ENCODE peak calls at places on chromosome X, in six cellular contexts. One of them, this sample, is unnamed.
A peak's percentile ranks its signal among the peaks of the same experiment; 100 is the strongest.

GRCh38 chrX:150700107-150700506 is 6.9 kb downstream of the MTMR1 start:
- DNase-seq in lung: no peak
- DNase-seq in dorsolateral prefrontal cortex: no peak
- DNase-seq in fibroblast of pulmonary artery: no peak
- DNase-seq in HS-5: no peak
- DNase-seq in substantia nigra: no peak
- DNase-seq in this sample: no peak

GRCh38 chrX:110803506-110803905 is 7.9 kb upstream of the CHRDL1 start:
- DNase-seq in lung: no peak
- DNase-seq in dorsolateral prefrontal cortex: no peak
- DNase-seq in fibroblast of pulmonary artery: no peak
- DNase-seq in HS-5: no peak
- DNase-seq in substantia nigra: no peak
- DNase-seq in this sample: no peak

GRCh38 chrX:111880735-111881134 is 4.8 kb downstream of the TRPC5OS start:
- DNase-seq in lung: no peak
- DNase-seq in dorsolateral prefrontal cortex: no peak
- DNase-seq in fibroblast of pulmonary artery: no peak
- DNase-seq in HS-5: no peak
- DNase-seq in substantia nigra: no peak
- DNase-seq in this sample: no peak

GRCh38 chrX:40008841-40009461 is 88.8 kb downstream of the BCOR start:
- DNase-seq in lung: no peak
- DNase-seq in dorsolateral prefrontal cortex: no peak
- DNase-seq in fibroblast of pulmonary artery: peak; percentile 9
- DNase-seq in HS-5: no peak
- DNase-seq in substantia nigra: no peak
- DNase-seq in this sample: no peak

GRCh38 chrX:87805829-87806490 is 288.4 kb downstream of the KLHL4 start:
- DNase-seq in lung: no peak
- DNase-seq in dorsolateral prefrontal cortex: no peak
- DNase-seq in fibroblast of pulmonary artery: peak; percentile 47
- DNase-seq in HS-5: no peak
- DNase-seq in substantia nigra: no peak
- DNase-seq in this sample: no peak

GRCh38 chrX:40933132-40934078 is 151.8 kb upstream of the USP9X start:
- DNase-seq in lung: no peak
- DNase-seq in dorsolateral prefrontal cortex: no peak
- DNase-seq in fibroblast of pulmonary artery: peak; percentile 61
- DNase-seq in HS-5: no peak
- DNase-seq in substantia nigra: no peak
- DNase-seq in this sample: no peak

GRCh38 chrX:43870758-43871419 is 11.4 kb downstream of the MAOB start:
- DNase-seq in lung: no peak
- DNase-seq in dorsolateral prefrontal cortex: no peak
- DNase-seq in fibroblast of pulmonary artery: no peak
- DNase-seq in HS-5: no peak
- DNase-seq in substantia nigra: no peak
- DNase-seq in this sample: no peak

GRCh38 chrX:115413246-115413878 is 123.8 kb downstream of the LUZP4 start:
- DNase-seq in lung: no peak
- DNase-seq in dorsolateral prefrontal cortex: no peak
- DNase-seq in fibroblast of pulmonary artery: peak; percentile 17
- DNase-seq in HS-5: peak; percentile 11
- DNase-seq in substantia nigra: no peak
- DNase-seq in this sample: no peak

GRCh38 chrX:150088042-150088441 is 149.8 kb upstream of the EOLA2 start:
- DNase-seq in lung: no peak
- DNase-seq in dorsolateral prefrontal cortex: no peak
- DNase-seq in fibroblast of pulmonary artery: no peak
- DNase-seq in HS-5: no peak
- DNase-seq in substantia nigra: no peak
- DNase-seq in this sample: no peak

GRCh38 chrX:77422886-77423648 is 24.1 kb upstream of the FGF16 start:
- DNase-seq in lung: no peak
- DNase-seq in dorsolateral prefrontal cortex: no peak
- DNase-seq in fibroblast of pulmonary artery: no peak
- DNase-seq in HS-5: no peak
- DNase-seq in substantia nigra: no peak
- DNase-seq in this sample: no peak

GRCh38 chrX:71871367-71871766 is 39.3 kb upstream of the NHSL2 start:
- DNase-seq in lung: no peak
- DNase-seq in dorsolateral prefrontal cortex: no peak
- DNase-seq in fibroblast of pulmonary artery: peak; percentile 26
- DNase-seq in HS-5: no peak
- DNase-seq in substantia nigra: no peak
- DNase-seq in this sample: peak; percentile 4

GRCh38 chrX:111123125-111123524 is 27.1 kb downstream of the PAK3 start:
- DNase-seq in lung: no peak
- DNase-seq in dorsolateral prefrontal cortex: no peak
- DNase-seq in fibroblast of pulmonary artery: no peak
- DNase-seq in HS-5: no peak
- DNase-seq in substantia nigra: no peak
- DNase-seq in this sample: no peak

GRCh38 chrX:41105005-41105404 is 19.8 kb downstream of the USP9X start:
- DNase-seq in lung: no peak
- DNase-seq in dorsolateral prefrontal cortex: no peak
- DNase-seq in fibroblast of pulmonary artery: no peak
- DNase-seq in HS-5: no peak
- DNase-seq in substantia nigra: no peak
- DNase-seq in this sample: no peak

GRCh38 chrX:47311857-47312774 is 58.3 kb upstream of the ZNF157 start:
- DNase-seq in lung: peak; percentile 55
- DNase-seq in dorsolateral prefrontal cortex: no peak
- DNase-seq in fibroblast of pulmonary artery: peak; percentile 79
- DNase-seq in HS-5: peak; percentile 6
- DNase-seq in substantia nigra: no peak
- DNase-seq in this sample: peak; percentile 15

GRCh38 chrX:25151749-25152148 is 136.0 kb upstream of the ARX start:
- DNase-seq in lung: no peak
- DNase-seq in dorsolateral prefrontal cortex: no peak
- DNase-seq in fibroblast of pulmonary artery: no peak
- DNase-seq in HS-5: no peak
- DNase-seq in substantia nigra: no peak
- DNase-seq in this sample: no peak

GRCh38 chrX:19904778-19905367 is 17.5 kb upstream of the SH3KBP1 start:
- DNase-seq in lung: no peak
- DNase-seq in dorsolateral prefrontal cortex: no peak
- DNase-seq in fibroblast of pulmonary artery: peak; percentile 63
- DNase-seq in HS-5: no peak
- DNase-seq in substantia nigra: no peak
- DNase-seq in this sample: no peak

GRCh38 chrX:2549874-2550273 is 49.1 kb upstream of the DHRSX start:
- DNase-seq in lung: no peak
- DNase-seq in dorsolateral prefrontal cortex: no peak
- DNase-seq in fibroblast of pulmonary artery: no peak
- DNase-seq in HS-5: no peak
- DNase-seq in substantia nigra: no peak
- DNase-seq in this sample: no peak

GRCh38 chrX:57899064-57899463 is 11.2 kb downstream of the ZXDA start:
- DNase-seq in lung: no peak
- DNase-seq in dorsolateral prefrontal cortex: no peak
- DNase-seq in fibroblast of pulmonary artery: no peak
- DNase-seq in HS-5: no peak
- DNase-seq in substantia nigra: no peak
- DNase-seq in this sample: no peak

GRCh38 chrX:109839694-109840358 is 106.8 kb upstream of the ACSL4 start:
- DNase-seq in lung: no peak
- DNase-seq in dorsolateral prefrontal cortex: no peak
- DNase-seq in fibroblast of pulmonary artery: peak; percentile 74
- DNase-seq in HS-5: no peak
- DNase-seq in substantia nigra: no peak
- DNase-seq in this sample: no peak

GRCh38 chrX:111869639-111870034 is 6.3 kb upstream of the TRPC5OS start:
- DNase-seq in lung: peak; percentile 30
- DNase-seq in dorsolateral prefrontal cortex: no peak
- DNase-seq in fibroblast of pulmonary artery: peak; percentile 61
- DNase-seq in HS-5: no peak
- DNase-seq in substantia nigra: peak; percentile 4
- DNase-seq in this sample: no peak

GRCh38 chrX:18828832-18829404 is 121.5 kb downstream of the PPEF1 start:
- DNase-seq in lung: no peak
- DNase-seq in dorsolateral prefrontal cortex: no peak
- DNase-seq in fibroblast of pulmonary artery: peak; percentile 5
- DNase-seq in HS-5: no peak
- DNase-seq in substantia nigra: no peak
- DNase-seq in this sample: no peak

GRCh38 chrX:149472620-149473019 is 32.5 kb downstream of the IDS start:
- DNase-seq in lung: no peak
- DNase-seq in dorsolateral prefrontal cortex: no peak
- DNase-seq in fibroblast of pulmonary artery: no peak
- DNase-seq in HS-5: no peak
- DNase-seq in substantia nigra: no peak
- DNase-seq in this sample: no peak

GRCh38 chrX:331145-331771 is 12.7 kb upstream of the GTPBP6 start:
- DNase-seq in lung: no peak
- DNase-seq in dorsolateral prefrontal cortex: no peak
- DNase-seq in fibroblast of pulmonary artery: peak; percentile 38
- DNase-seq in HS-5: no peak
- DNase-seq in substantia nigra: no peak
- DNase-seq in this sample: no peak